ENCODE peak calls at places on chromosomes 5 and 9, in nine cellular contexts. W is uterus; K is brain microvascular endothelial cell; R is heart right ventricle; J is GM10248; Z is choroid plexus epithelial cell; I is mammary epithelial cell; O is CD4-positive, alpha-beta T cell; P is astrocyte of the spinal cord. D is an unnamed sample.

GRCh38 chr9:78000221-78000620 is 31.4 kb downstream of the GNAQ start:
- DNase-seq in W (no peak), K (no peak), R (no peak), J (no peak), Z (no peak), I (no peak), O (no peak), P (no peak), D (no peak)

GRCh38 chr5:90366972-90367371 is 42.6 kb downstream of the CETN3 start:
- DNase-seq in W (no peak), K (no peak), R (no peak), J (no peak), Z (no peak), I (no peak), O (no peak), P (no peak), D (no peak)

GRCh38 chr5:6545770-6546690 is 86.8 kb downstream of the NSUN2 start:
- DNase-seq in W (no peak), K (no peak), R (no peak), J (no peak), Z (no peak), I (no peak), O (no peak), P (no peak), D (no peak)

GRCh38 chr9:114551750-114552685 is 35.6 kb upstream of the ATP6V1G1 start:
- DNase-seq in W (peak; percentile 74), K (peak; percentile 99), R (peak; percentile 49), J (no peak), Z (peak; percentile 98), I (peak; percentile 99), O (no peak), P (peak; percentile 97), D (peak; percentile 80)

GRCh38 chr5:135240283-135240633 is 158.8 kb downstream of the MACROH2A1 start:
- DNase-seq in W (no peak), K (no peak), R (no peak), J (no peak), Z (no peak), I (no peak), O (no peak), P (no peak), D (no peak)

GRCh38 chr9:93575706-93576295 is 583 bp upstream of the PHF2 start:
- DNase-seq in W (peak; percentile 60), K (no peak), R (peak; percentile 54), J (peak; percentile 70), Z (no peak), I (peak; percentile 33), O (peak; percentile 31), P (peak; percentile 36), D (no peak)

GRCh38 chr5:1054799-1055775 is 46.5 kb downstream of the NKD2 start:
- DNase-seq in W (no peak), K (no peak), R (no peak), J (no peak), Z (no peak), I (no peak), O (no peak), P (no peak), D (peak; percentile 71)

GRCh38 chr9:33524431-33524947 is 438 bp downstream of the ANKRD18B start:
- DNase-seq in W (no peak), K (no peak), R (no peak), J (peak; percentile 9), Z (no peak), I (no peak), O (no peak), P (no peak), D (no peak)

DNA sequence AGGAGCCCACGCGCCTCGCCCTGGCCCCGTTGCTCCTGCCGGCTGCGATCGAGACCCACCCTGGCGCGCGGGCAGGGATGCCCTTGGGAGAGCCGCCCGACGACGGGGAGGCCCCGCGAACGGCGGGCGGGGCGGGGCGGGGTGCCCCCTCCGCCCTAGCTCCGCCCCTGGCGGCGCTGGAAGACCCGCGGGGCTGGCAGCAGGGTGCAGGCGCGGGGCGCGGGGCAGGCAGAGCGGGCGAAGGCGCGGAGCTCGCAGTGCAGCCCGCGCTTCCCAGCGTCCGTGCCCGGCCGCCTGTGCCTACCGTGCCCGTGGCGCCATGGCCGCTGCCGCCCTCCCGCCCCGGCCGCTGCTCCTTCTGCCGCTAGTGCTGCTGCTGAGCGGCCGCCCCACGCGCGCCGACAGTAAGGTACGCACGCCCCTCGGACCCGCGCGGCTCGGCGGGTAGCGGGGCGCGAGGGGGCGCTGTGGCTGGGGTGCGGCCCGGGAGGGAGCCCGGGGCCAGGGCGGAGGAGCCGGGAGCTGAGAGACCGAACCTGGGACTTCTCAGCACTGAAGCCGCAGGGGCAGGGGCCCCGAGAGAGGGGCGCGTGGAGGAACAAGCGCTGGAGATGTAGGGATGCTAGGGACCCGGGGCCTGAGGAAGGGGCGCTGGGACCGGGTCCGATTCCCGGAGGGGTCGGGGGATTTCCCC is at the start of gene OLFML2A:
- DNase-seq in W (peak; percentile 39), K (no peak), R (no peak), J (peak; percentile 61), Z (no peak), I (no peak), O (no peak), P (peak; percentile 38), D (peak; percentile 79)
- TF ChIP-seq CTCF in W (peak; percentile 55), K (no peak), R (peak; percentile 45), J (peak; percentile 45), Z (peak; percentile 20), I (no peak), O (no peak), P (peak; percentile 39), D (no peak)

GRCh38 chr5:37835400-37835973 is 4.4 kb downstream of the GDNF start:
- DNase-seq in W (no peak), K (no peak), R (no peak), J (no peak), Z (no peak), I (no peak), O (no peak), P (no peak), D (no peak)

GRCh38 chr5:37838152-37838932 is 1.5 kb downstream of the GDNF start:
- DNase-seq in W (peak; percentile 18), K (no peak), R (no peak), J (peak; percentile 26), Z (no peak), I (peak; percentile 12), O (no peak), P (peak; percentile 40), D (no peak)

GRCh38 chr5:37838933-37839341 is 904 bp downstream of the GDNF start:
- DNase-seq in W (no peak), K (no peak), R (no peak), J (peak; percentile 25), Z (no peak), I (no peak), O (no peak), P (peak; percentile 19), D (no peak)

GRCh38 chr5:37836173-37837100 is 3.4 kb downstream of the GDNF start:
- DNase-seq in W (no peak), K (no peak), R (no peak), J (no peak), Z (peak; percentile 19), I (peak; percentile 17), O (no peak), P (peak; percentile 53), D (peak; percentile 82)

GRCh38 chr5:37837101-37838032 is 2.5 kb downstream of the GDNF start:
- DNase-seq in W (peak; percentile 80), K (peak; percentile 70), R (peak; percentile 60), J (peak; percentile 87), Z (peak; percentile 80), I (peak; percentile 79), O (no peak), P (peak; percentile 81), D (peak; percentile 91)
- TF ChIP-seq CTCF in W (peak; percentile 63), K (peak; percentile 91), R (peak; percentile 85), J (peak; percentile 86), Z (peak; percentile 89), I (peak; percentile 69), O (no peak), P (peak; percentile 88), D (peak; percentile 73)

DNA sequence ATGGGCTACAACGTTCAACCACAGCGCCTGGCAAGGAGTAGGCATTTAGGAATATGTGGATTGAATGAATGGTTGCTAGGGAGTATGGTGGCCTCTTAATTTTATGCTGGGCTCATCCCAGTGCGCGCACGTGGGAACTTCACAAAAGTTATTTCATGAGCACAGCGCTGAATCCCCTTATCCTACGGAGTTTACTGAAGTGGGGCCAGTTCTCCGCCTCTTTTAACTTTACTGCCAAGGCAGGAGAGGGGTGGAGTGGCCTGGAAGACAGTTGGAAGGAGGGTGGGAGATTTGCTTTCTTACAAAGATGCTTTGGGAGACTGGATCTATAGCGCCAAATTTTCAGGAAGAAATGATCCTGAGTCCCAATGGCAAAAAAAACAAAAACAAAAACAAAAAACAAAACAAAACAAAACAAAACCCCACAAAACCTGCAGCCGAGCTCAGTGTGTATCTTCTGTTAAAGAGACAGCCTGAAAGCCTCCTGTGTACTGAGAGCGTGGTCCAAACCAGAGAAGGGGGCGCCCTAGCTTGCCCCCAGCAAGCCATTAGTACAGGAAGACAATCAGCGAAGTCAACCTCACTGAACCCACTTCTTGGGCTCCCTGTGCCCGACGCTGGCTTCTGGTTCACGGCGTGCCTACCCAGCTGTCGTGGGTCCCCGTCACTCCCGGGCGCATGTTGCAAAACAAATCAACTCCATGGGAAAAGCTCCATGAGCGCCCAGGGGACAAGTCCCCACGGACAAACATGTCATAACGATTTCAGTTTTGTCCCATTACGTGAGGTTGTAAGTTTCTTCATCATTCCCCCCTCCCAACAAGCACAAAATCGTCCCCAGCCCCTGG is 326.7 kb downstream of the SH3GL2 start:
- DNase-seq in W (peak; percentile 45), K (no peak), R (no peak), J (no peak), Z (no peak), I (no peak), O (no peak), P (no peak), D (peak; percentile 61)
- TF ChIP-seq CTCF in W (peak; percentile 24), K (no peak), R (no peak), J (no peak), Z (no peak), I (no peak), O (no peak), P (no peak), D (no peak)

GRCh38 chr9:36416870-36417269 is 16.8 kb upstream of the RNF38 start:
- DNase-seq in W (no peak), K (no peak), R (no peak), J (no peak), Z (no peak), I (no peak), O (no peak), P (no peak), D (no peak)

GRCh38 chr9:36415822-36416515 is 15.9 kb upstream of the RNF38 start:
- DNase-seq in W (no peak), K (no peak), R (no peak), J (no peak), Z (no peak), I (no peak), O (no peak), P (no peak), D (no peak)
- TF ChIP-seq CTCF in W (no peak), K (no peak), R (no peak), J (no peak), Z (no peak), I (no peak), O (no peak), P (no peak), D (no peak)

GRCh38 chr5:53425598-53426516 is 54.6 kb upstream of the FST start:
- DNase-seq in W (no peak), K (no peak), R (no peak), J (no peak), Z (no peak), I (no peak), O (no peak), P (no peak), D (no peak)
- TF ChIP-seq CTCF in W (no peak), K (peak; percentile 39), R (peak; percentile 27), J (peak; percentile 21), Z (peak; percentile 46), I (peak; percentile 12), O (no peak), P (peak; percentile 16), D (peak; percentile 34)